ENCODE peak calls at places on chromosomes 12 and 14, in ten cellular contexts. One of them, this sample, is unnamed. For H3K36me3 and H3K9me3, the result is how much of the 10 kb centered on the place peaks cover.

GRCh38 chr12:25587346-25587745 is 34.3 kb upstream of the LMNTD1 start:
- DNase-seq in OCI-LY7: no peak
- DNase-seq in pancreas: no peak
- DNase-seq in spleen: no peak
- DNase-seq in tibial artery: no peak
- DNase-seq in Panc1: no peak
- DNase-seq in tibial nerve: no peak
- DNase-seq in upper lobe of left lung: no peak
- DNase-seq in CD8-positive, alpha-beta T cell: no peak
- DNase-seq in CD8-positive, alpha-beta memory T cell: no peak
- DNase-seq in this sample: no peak

GRCh38 chr12:111012918-111013317 is 92.5 kb upstream of the MYL2 start:
- DNase-seq in spleen: no peak
- DNase-seq in OCI-LY7: no peak
- DNase-seq in Panc1: no peak
- DNase-seq in pancreas: no peak
- DNase-seq in CD8-positive, alpha-beta memory T cell: no peak
- DNase-seq in CD8-positive, alpha-beta T cell: no peak
- DNase-seq in upper lobe of left lung: no peak
- DNase-seq in tibial artery: no peak
- DNase-seq in tibial nerve: no peak
- DNase-seq in this sample: no peak

GRCh38 chr14:90717916-90718315 is 98.3 kb downstream of the TTC7B start:
- DNase-seq in tibial artery: no peak
- DNase-seq in pancreas: no peak
- DNase-seq in upper lobe of left lung: no peak
- DNase-seq in spleen: no peak
- DNase-seq in CD8-positive, alpha-beta T cell: no peak
- DNase-seq in OCI-LY7: no peak
- DNase-seq in CD8-positive, alpha-beta memory T cell: no peak
- DNase-seq in Panc1: no peak
- DNase-seq in tibial nerve: no peak
- DNase-seq in this sample: no peak

GRCh38 chr12:111426341-111427185 is 20.8 kb downstream of the SH2B3 start:
- DNase-seq in pancreas: no peak
- DNase-seq in Panc1: no peak
- DNase-seq in spleen: no peak
- DNase-seq in CD8-positive, alpha-beta memory T cell: no peak
- DNase-seq in CD8-positive, alpha-beta T cell: no peak
- DNase-seq in tibial nerve: no peak
- DNase-seq in upper lobe of left lung: no peak
- DNase-seq in OCI-LY7: no peak
- DNase-seq in tibial artery: no peak
- DNase-seq in this sample: no peak

GRCh38 chr14:72172597-72172996 is 240.4 kb downstream of the RGS6 start:
- DNase-seq in upper lobe of left lung: no peak
- DNase-seq in tibial artery: no peak
- DNase-seq in OCI-LY7: no peak
- DNase-seq in Panc1: no peak
- DNase-seq in pancreas: no peak
- DNase-seq in tibial nerve: no peak
- DNase-seq in spleen: no peak
- DNase-seq in CD8-positive, alpha-beta T cell: no peak
- DNase-seq in CD8-positive, alpha-beta memory T cell: no peak
- DNase-seq in this sample: no peak

GRCh38 chr12:53532524-53533445 is 25.5 kb upstream of the NPFF start:
- DNase-seq in CD8-positive, alpha-beta T cell: no peak
- DNase-seq in OCI-LY7: no peak
- DNase-seq in Panc1: no peak
- DNase-seq in upper lobe of left lung: no peak
- DNase-seq in CD8-positive, alpha-beta memory T cell: no peak
- DNase-seq in tibial nerve: no peak
- DNase-seq in tibial artery: no peak
- DNase-seq in pancreas: no peak
- DNase-seq in spleen: no peak
- DNase-seq in this sample: no peak

GRCh38 chr14:57979376-57980048 is 113.6 kb upstream of the SLC35F4 start:
- DNase-seq in CD8-positive, alpha-beta T cell: no peak
- DNase-seq in tibial artery: no peak
- DNase-seq in spleen: no peak
- DNase-seq in tibial nerve: no peak
- DNase-seq in OCI-LY7: no peak
- DNase-seq in pancreas: no peak
- DNase-seq in upper lobe of left lung: no peak
- DNase-seq in Panc1: no peak
- DNase-seq in CD8-positive, alpha-beta memory T cell: no peak
- DNase-seq in this sample: no peak

GRCh38 chr14:33946679-33947078 is 4.2 kb downstream of the EGLN3 start:
- DNase-seq in spleen: no peak
- DNase-seq in CD8-positive, alpha-beta memory T cell: no peak
- DNase-seq in upper lobe of left lung: no peak
- DNase-seq in OCI-LY7: no peak
- DNase-seq in tibial artery: no peak
- DNase-seq in tibial nerve: no peak
- DNase-seq in Panc1: no peak
- DNase-seq in CD8-positive, alpha-beta T cell: no peak
- DNase-seq in pancreas: no peak
- DNase-seq in this sample: no peak

DNA sequence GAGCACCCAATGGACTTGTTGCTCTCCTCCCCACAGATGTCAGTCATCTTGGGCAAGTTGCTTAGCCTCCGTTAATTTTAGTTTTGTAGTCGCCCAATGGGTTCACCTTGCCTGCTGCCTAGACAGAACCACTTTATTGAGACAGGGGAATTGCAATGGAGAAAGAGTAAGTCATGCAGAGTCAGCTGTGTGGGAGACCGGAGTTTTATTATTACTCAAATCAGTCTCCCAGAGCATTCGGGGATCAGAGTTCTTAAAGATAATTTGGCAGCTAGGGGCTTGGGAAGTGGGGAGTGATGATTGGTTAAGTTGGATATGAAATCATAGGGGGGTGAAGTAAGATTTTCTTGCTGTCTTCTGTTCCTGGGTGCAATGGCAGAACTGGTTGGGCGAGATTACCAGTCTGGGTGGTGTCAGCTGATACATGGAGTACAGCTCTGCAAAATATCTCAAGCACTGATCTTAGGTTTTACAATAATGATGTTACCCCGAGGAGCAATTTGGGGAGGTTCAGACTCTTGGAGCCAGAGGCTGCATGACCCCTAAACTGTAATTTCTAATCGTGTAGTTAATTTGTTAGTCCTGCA is 50.2 kb downstream of the SLC38A1 start:
- DNase-seq in CD8-positive, alpha-beta T cell: no peak
- DNase-seq in OCI-LY7: peak
- DNase-seq in tibial artery: no peak
- DNase-seq in upper lobe of left lung: no peak
- DNase-seq in tibial nerve: no peak
- DNase-seq in spleen: no peak
- DNase-seq in pancreas: no peak
- DNase-seq in CD8-positive, alpha-beta memory T cell: no peak
- DNase-seq in Panc1: no peak
- DNase-seq in this sample: peak
- H3K36me3 ChIP-seq in CD8-positive, alpha-beta T cell: under half
- H3K36me3 ChIP-seq in OCI-LY7: half or more
- H3K36me3 ChIP-seq in tibial artery: under half
- H3K36me3 ChIP-seq in upper lobe of left lung: under half
- H3K36me3 ChIP-seq in tibial nerve: under half
- H3K36me3 ChIP-seq in spleen: under half
- H3K36me3 ChIP-seq in pancreas: under half
- H3K36me3 ChIP-seq in CD8-positive, alpha-beta memory T cell: under half
- H3K36me3 ChIP-seq in Panc1: under half
- H3K36me3 ChIP-seq in this sample: under half

DNA sequence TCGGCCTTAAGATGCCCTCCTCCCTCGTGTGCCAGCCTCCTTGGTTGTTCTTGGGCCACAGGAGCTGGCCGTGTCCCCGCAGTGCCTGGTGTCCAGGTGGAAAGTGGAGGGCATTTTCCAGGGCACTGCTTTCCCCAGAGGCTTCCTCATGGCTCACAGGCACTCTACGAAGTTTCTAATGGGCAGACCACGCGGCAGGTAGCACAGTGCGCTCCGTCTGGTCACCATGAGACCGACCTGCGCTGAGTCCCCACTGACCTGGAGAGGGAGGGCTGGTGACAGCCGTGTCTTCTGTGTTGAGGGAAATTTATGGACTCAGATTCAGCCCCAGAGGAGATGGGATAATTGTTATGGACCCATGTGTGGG is 186.3 kb downstream of the ADGRD1 start:
- DNase-seq in spleen: no peak
- DNase-seq in CD8-positive, alpha-beta T cell: no peak
- DNase-seq in Panc1: no peak
- DNase-seq in pancreas: no peak
- DNase-seq in CD8-positive, alpha-beta memory T cell: no peak
- DNase-seq in tibial nerve: no peak
- DNase-seq in tibial artery: no peak
- DNase-seq in OCI-LY7: no peak
- DNase-seq in upper lobe of left lung: no peak
- DNase-seq in this sample: no peak
- H3K9me3 ChIP-seq in spleen: under half
- H3K9me3 ChIP-seq in CD8-positive, alpha-beta T cell: under half
- H3K9me3 ChIP-seq in Panc1: under half
- H3K9me3 ChIP-seq in pancreas: under half
- H3K9me3 ChIP-seq in CD8-positive, alpha-beta memory T cell: under half
- H3K9me3 ChIP-seq in tibial nerve: under half
- H3K9me3 ChIP-seq in tibial artery: under half
- H3K9me3 ChIP-seq in OCI-LY7: under half
- H3K9me3 ChIP-seq in upper lobe of left lung: under half
- H3K9me3 ChIP-seq in this sample: under half

GRCh38 chr14:50758945-50759344 is 72.0 kb downstream of the NIN start:
- DNase-seq in upper lobe of left lung: no peak
- DNase-seq in tibial nerve: no peak
- DNase-seq in tibial artery: no peak
- DNase-seq in CD8-positive, alpha-beta memory T cell: no peak
- DNase-seq in spleen: no peak
- DNase-seq in OCI-LY7: no peak
- DNase-seq in pancreas: no peak
- DNase-seq in CD8-positive, alpha-beta T cell: no peak
- DNase-seq in Panc1: no peak
- DNase-seq in this sample: no peak

GRCh38 chr14:50756300-50756699 is 74.7 kb downstream of the NIN start:
- DNase-seq in CD8-positive, alpha-beta T cell: no peak
- DNase-seq in Panc1: no peak
- DNase-seq in OCI-LY7: peak
- DNase-seq in pancreas: no peak
- DNase-seq in tibial nerve: no peak
- DNase-seq in CD8-positive, alpha-beta memory T cell: no peak
- DNase-seq in upper lobe of left lung: peak
- DNase-seq in tibial artery: no peak
- DNase-seq in spleen: no peak
- DNase-seq in this sample: no peak

GRCh38 chr14:50759800-50760543 is 71.0 kb downstream of the NIN start:
- DNase-seq in Panc1: no peak
- DNase-seq in CD8-positive, alpha-beta memory T cell: no peak
- DNase-seq in upper lobe of left lung: no peak
- DNase-seq in tibial nerve: no peak
- DNase-seq in pancreas: no peak
- DNase-seq in spleen: no peak
- DNase-seq in OCI-LY7: no peak
- DNase-seq in tibial artery: no peak
- DNase-seq in CD8-positive, alpha-beta T cell: no peak
- DNase-seq in this sample: no peak

GRCh38 chr14:50757702-50758101 is 73.3 kb downstream of the NIN start:
- DNase-seq in upper lobe of left lung: no peak
- DNase-seq in Panc1: no peak
- DNase-seq in OCI-LY7: no peak
- DNase-seq in CD8-positive, alpha-beta T cell: no peak
- DNase-seq in spleen: no peak
- DNase-seq in pancreas: no peak
- DNase-seq in tibial nerve: no peak
- DNase-seq in tibial artery: no peak
- DNase-seq in CD8-positive, alpha-beta memory T cell: no peak
- DNase-seq in this sample: no peak

GRCh38 chr14:50758279-50758678 is 72.7 kb downstream of the NIN start:
- DNase-seq in tibial artery: no peak
- DNase-seq in tibial nerve: no peak
- DNase-seq in spleen: no peak
- DNase-seq in CD8-positive, alpha-beta memory T cell: no peak
- DNase-seq in upper lobe of left lung: no peak
- DNase-seq in CD8-positive, alpha-beta T cell: no peak
- DNase-seq in pancreas: no peak
- DNase-seq in Panc1: no peak
- DNase-seq in OCI-LY7: no peak
- DNase-seq in this sample: no peak
- H3K36me3 ChIP-seq in tibial artery: under half
- H3K36me3 ChIP-seq in tibial nerve: under half
- H3K36me3 ChIP-seq in spleen: half or more
- H3K36me3 ChIP-seq in CD8-positive, alpha-beta memory T cell: half or more
- H3K36me3 ChIP-seq in upper lobe of left lung: half or more
- H3K36me3 ChIP-seq in CD8-positive, alpha-beta T cell: half or more
- H3K36me3 ChIP-seq in pancreas: under half
- H3K36me3 ChIP-seq in Panc1: under half
- H3K36me3 ChIP-seq in OCI-LY7: half or more
- H3K36me3 ChIP-seq in this sample: half or more

GRCh38 chr12:14249368-14249767 is 116.1 kb upstream of the ATF7IP start:
- DNase-seq in tibial nerve: no peak
- DNase-seq in tibial artery: no peak
- DNase-seq in pancreas: no peak
- DNase-seq in OCI-LY7: no peak
- DNase-seq in CD8-positive, alpha-beta T cell: no peak
- DNase-seq in Panc1: no peak
- DNase-seq in spleen: no peak
- DNase-seq in CD8-positive, alpha-beta memory T cell: no peak
- DNase-seq in upper lobe of left lung: no peak
- DNase-seq in this sample: no peak

GRCh38 chr12:14243941-14244340 is 121.5 kb upstream of the ATF7IP start:
- DNase-seq in upper lobe of left lung: no peak
- DNase-seq in Panc1: no peak
- DNase-seq in tibial artery: no peak
- DNase-seq in CD8-positive, alpha-beta T cell: no peak
- DNase-seq in tibial nerve: no peak
- DNase-seq in spleen: no peak
- DNase-seq in OCI-LY7: no peak
- DNase-seq in pancreas: no peak
- DNase-seq in CD8-positive, alpha-beta memory T cell: no peak
- DNase-seq in this sample: no peak

GRCh38 chr12:14244876-14245669 is 120.4 kb upstream of the ATF7IP start:
- DNase-seq in pancreas: no peak
- DNase-seq in spleen: no peak
- DNase-seq in CD8-positive, alpha-beta memory T cell: no peak
- DNase-seq in CD8-positive, alpha-beta T cell: no peak
- DNase-seq in Panc1: no peak
- DNase-seq in tibial nerve: no peak
- DNase-seq in tibial artery: no peak
- DNase-seq in OCI-LY7: no peak
- DNase-seq in upper lobe of left lung: no peak
- DNase-seq in this sample: no peak

GRCh38 chr12:14252697-14253096 is 112.8 kb upstream of the ATF7IP start:
- DNase-seq in pancreas: no peak
- DNase-seq in tibial artery: no peak
- DNase-seq in spleen: no peak
- DNase-seq in tibial nerve: no peak
- DNase-seq in upper lobe of left lung: no peak
- DNase-seq in CD8-positive, alpha-beta memory T cell: no peak
- DNase-seq in OCI-LY7: no peak
- DNase-seq in Panc1: no peak
- DNase-seq in CD8-positive, alpha-beta T cell: no peak
- DNase-seq in this sample: no peak

DNA sequence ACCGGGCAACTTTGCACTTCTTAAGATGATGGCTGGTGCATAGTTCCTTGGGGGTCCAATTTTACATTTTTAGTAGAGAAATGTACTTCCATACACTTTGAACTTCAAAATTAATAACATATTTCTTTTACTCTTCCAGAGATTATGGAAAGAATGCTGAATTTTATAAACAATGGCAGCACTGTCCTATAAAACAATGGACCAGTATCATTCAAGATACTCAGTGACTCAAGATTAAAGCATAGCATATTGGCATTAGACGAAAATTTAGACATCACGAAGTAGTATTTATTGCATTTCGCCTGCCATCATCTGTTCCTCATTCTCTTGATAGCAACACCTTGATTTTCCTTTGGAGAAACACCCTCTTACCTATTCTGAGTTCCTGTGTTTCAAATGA is 118.3 kb upstream of the ATF7IP start:
- DNase-seq in tibial nerve: no peak
- DNase-seq in CD8-positive, alpha-beta memory T cell: no peak
- DNase-seq in Panc1: no peak
- DNase-seq in CD8-positive, alpha-beta T cell: no peak
- DNase-seq in tibial artery: no peak
- DNase-seq in upper lobe of left lung: no peak
- DNase-seq in spleen: no peak
- DNase-seq in OCI-LY7: no peak
- DNase-seq in pancreas: no peak
- DNase-seq in this sample: no peak
- H3K9me3 ChIP-seq in tibial nerve: under half
- H3K9me3 ChIP-seq in CD8-positive, alpha-beta memory T cell: under half
- H3K9me3 ChIP-seq in Panc1: under half
- H3K9me3 ChIP-seq in CD8-positive, alpha-beta T cell: under half
- H3K9me3 ChIP-seq in tibial artery: under half
- H3K9me3 ChIP-seq in upper lobe of left lung: under half
- H3K9me3 ChIP-seq in spleen: under half
- H3K9me3 ChIP-seq in OCI-LY7: under half
- H3K9me3 ChIP-seq in pancreas: under half
- H3K9me3 ChIP-seq in this sample: under half